ENCODE peak calls at places on chromosomes 3 and 15, in five cellular contexts. D, F, V, S and B are unnamed samples.

GRCh38 chr3:5304789-5305680 is 117.5 kb downstream of the EDEM1 start:
- DNase-seq in F (no peak), S (peak), V (peak), D (peak), B (peak)

GRCh38 chr15:74543583-74543982 is 2.6 kb downstream of the ARID3B start:
- DNase-seq in D (no peak), S (no peak), F (no peak), V (no peak), B (peak)

GRCh38 chr15:74599156-74599555 is 16.5 kb upstream of the CLK3 start:
- DNase-seq in S (no peak), F (no peak), D (no peak), V (no peak), B (no peak)

GRCh38 chr15:83250766-83251165 is 33.7 kb downstream of the BNC1 start:
- DNase-seq in D (no peak), S (peak), V (no peak), F (no peak), B (peak)

GRCh38 chr15:25693321-25694237 is 169.5 kb downstream of the ATP10A start:
- DNase-seq in V (no peak), D (no peak), F (peak), S (no peak), B (no peak)

GRCh38 chr15:48373855-48374421 is 42.7 kb downstream of the DUT start:
- DNase-seq in F (no peak), D (no peak), V (no peak), S (peak), B (peak)

GRCh38 chr15:100760357-100760903 is 119.2 kb upstream of the ALDH1A3 start:
- DNase-seq in S (peak), F (no peak), V (no peak), D (no peak), B (peak)

GRCh38 chr15:74430510-74430951 is 3.2 kb downstream of the SEMA7A start:
- DNase-seq in V (no peak), F (no peak), S (no peak), D (no peak), B (peak)

GRCh38 chr3:45125550-45126026 is 20.6 kb downstream of the CDCP1 start:
- DNase-seq in S (peak), V (no peak), D (no peak), F (no peak), B (peak)

GRCh38 chr3:42210731-42211130 is 55.3 kb downstream of the CCK start:
- DNase-seq in F (no peak), V (no peak), S (no peak), D (no peak), B (no peak)